ENCODE peak calls at places on chromosomes 4 and X, in six cellular contexts. One of them, this sample, is unnamed.

GRCh38 chr4:171947389-171947788 is 134.2 kb downstream of the GALNTL6 start:
- DNase-seq in activated gamma-delta T cell treated with Interleukin-2 at 50 U/mL for 16 hours: no peak
- DNase-seq in WTC11: no peak
- DNase-seq in AG08396: no peak
- DNase-seq in RWPE2: no peak
- DNase-seq in fibroblast of mammary gland: no peak
- DNase-seq in this sample: no peak

GRCh38 chr4:145863191-145863590 is 75.4 kb downstream of the ZNF827 start:
- DNase-seq in activated gamma-delta T cell treated with Interleukin-2 at 50 U/mL for 16 hours: no peak
- DNase-seq in WTC11: no peak
- DNase-seq in AG08396: no peak
- DNase-seq in RWPE2: no peak
- DNase-seq in fibroblast of mammary gland: no peak
- DNase-seq in this sample: no peak

GRCh38 chr4:6909970-6910339 is 329 bp downstream of the TBC1D14 start:
- DNase-seq in activated gamma-delta T cell treated with Interleukin-2 at 50 U/mL for 16 hours: peak
- DNase-seq in WTC11: no peak
- DNase-seq in AG08396: no peak
- DNase-seq in RWPE2: no peak
- DNase-seq in fibroblast of mammary gland: no peak
- DNase-seq in this sample: peak

GRCh38 chr4:87745058-87745842 is 54.1 kb upstream of the IBSP start:
- DNase-seq in activated gamma-delta T cell treated with Interleukin-2 at 50 U/mL for 16 hours: no peak
- DNase-seq in WTC11: peak
- DNase-seq in AG08396: no peak
- DNase-seq in RWPE2: no peak
- DNase-seq in fibroblast of mammary gland: no peak
- DNase-seq in this sample: no peak

GRCh38 chr4:89587364-89587763 is 249.6 kb downstream of the SNCA start:
- DNase-seq in activated gamma-delta T cell treated with Interleukin-2 at 50 U/mL for 16 hours: no peak
- DNase-seq in WTC11: no peak
- DNase-seq in AG08396: no peak
- DNase-seq in RWPE2: no peak
- DNase-seq in fibroblast of mammary gland: no peak
- DNase-seq in this sample: no peak

GRCh38 chrX:47707031-47707780 is 48.2 kb upstream of the UXT start:
- DNase-seq in activated gamma-delta T cell treated with Interleukin-2 at 50 U/mL for 16 hours: no peak
- DNase-seq in WTC11: no peak
- DNase-seq in AG08396: no peak
- DNase-seq in RWPE2: no peak
- DNase-seq in fibroblast of mammary gland: peak
- DNase-seq in this sample: no peak

GRCh38 chr4:107857741-107858140 is 33.0 kb downstream of the SGMS2 start:
- DNase-seq in activated gamma-delta T cell treated with Interleukin-2 at 50 U/mL for 16 hours: no peak
- DNase-seq in WTC11: peak
- DNase-seq in AG08396: no peak
- DNase-seq in RWPE2: no peak
- DNase-seq in fibroblast of mammary gland: no peak
- DNase-seq in this sample: no peak

GRCh38 chr4:85092536-85092935 is 126.0 kb upstream of the WDFY3 start:
- DNase-seq in activated gamma-delta T cell treated with Interleukin-2 at 50 U/mL for 16 hours: no peak
- DNase-seq in WTC11: no peak
- DNase-seq in AG08396: no peak
- DNase-seq in RWPE2: no peak
- DNase-seq in fibroblast of mammary gland: no peak
- DNase-seq in this sample: no peak

GRCh38 chrX:107627792-107628661 is at the start of gene PRPS1:
- DNase-seq in activated gamma-delta T cell treated with Interleukin-2 at 50 U/mL for 16 hours: peak
- DNase-seq in WTC11: peak
- DNase-seq in AG08396: peak
- DNase-seq in RWPE2: peak
- DNase-seq in fibroblast of mammary gland: peak
- DNase-seq in this sample: peak

GRCh38 chr4:152356428-152357034 is 179.4 kb downstream of the FBXW7 start:
- DNase-seq in activated gamma-delta T cell treated with Interleukin-2 at 50 U/mL for 16 hours: no peak
- DNase-seq in WTC11: no peak
- DNase-seq in AG08396: no peak
- DNase-seq in RWPE2: no peak
- DNase-seq in fibroblast of mammary gland: peak
- DNase-seq in this sample: no peak

GRCh38 chr4:21413807-21414370 is 534.7 kb downstream of the KCNIP4 start:
- DNase-seq in activated gamma-delta T cell treated with Interleukin-2 at 50 U/mL for 16 hours: no peak
- DNase-seq in WTC11: no peak
- DNase-seq in AG08396: no peak
- DNase-seq in RWPE2: no peak
- DNase-seq in fibroblast of mammary gland: no peak
- DNase-seq in this sample: no peak

GRCh38 chr4:183989471-183989870 is 84.4 kb downstream of the STOX2 start:
- DNase-seq in activated gamma-delta T cell treated with Interleukin-2 at 50 U/mL for 16 hours: no peak
- DNase-seq in WTC11: no peak
- DNase-seq in AG08396: no peak
- DNase-seq in RWPE2: no peak
- DNase-seq in fibroblast of mammary gland: peak
- DNase-seq in this sample: no peak

GRCh38 chrX:97705936-97706335 is 822.2 kb downstream of the RPA4 start:
- DNase-seq in activated gamma-delta T cell treated with Interleukin-2 at 50 U/mL for 16 hours: no peak
- DNase-seq in WTC11: no peak
- DNase-seq in AG08396: peak
- DNase-seq in RWPE2: no peak
- DNase-seq in fibroblast of mammary gland: no peak
- DNase-seq in this sample: no peak

GRCh38 chrX:123422875-123423274 is 238.8 kb downstream of the GRIA3 start:
- DNase-seq in activated gamma-delta T cell treated with Interleukin-2 at 50 U/mL for 16 hours: no peak
- DNase-seq in WTC11: peak
- DNase-seq in AG08396: peak
- DNase-seq in RWPE2: no peak
- DNase-seq in fibroblast of mammary gland: peak
- DNase-seq in this sample: peak

GRCh38 chr4:109434007-109434792 is 585 bp downstream of the SEC24B start:
- DNase-seq in activated gamma-delta T cell treated with Interleukin-2 at 50 U/mL for 16 hours: peak
- DNase-seq in WTC11: peak
- DNase-seq in AG08396: peak
- DNase-seq in RWPE2: no peak
- DNase-seq in fibroblast of mammary gland: peak
- DNase-seq in this sample: peak

GRCh38 chrX:1468250-1468772 is 15.6 kb upstream of the ASMTL start:
- DNase-seq in activated gamma-delta T cell treated with Interleukin-2 at 50 U/mL for 16 hours: peak
- DNase-seq in WTC11: no peak
- DNase-seq in AG08396: no peak
- DNase-seq in RWPE2: no peak
- DNase-seq in fibroblast of mammary gland: peak
- DNase-seq in this sample: no peak

GRCh38 chrX:23513121-23513520 is 154.2 kb upstream of the PRDX4 start:
- DNase-seq in activated gamma-delta T cell treated with Interleukin-2 at 50 U/mL for 16 hours: no peak
- DNase-seq in WTC11: no peak
- DNase-seq in AG08396: no peak
- DNase-seq in RWPE2: no peak
- DNase-seq in fibroblast of mammary gland: no peak
- DNase-seq in this sample: no peak

GRCh38 chr4:188175288-188175687 is 36.0 kb downstream of the TRIML1 start:
- DNase-seq in activated gamma-delta T cell treated with Interleukin-2 at 50 U/mL for 16 hours: no peak
- DNase-seq in WTC11: no peak
- DNase-seq in AG08396: no peak
- DNase-seq in RWPE2: no peak
- DNase-seq in fibroblast of mammary gland: no peak
- DNase-seq in this sample: no peak

GRCh38 chrX:153832732-153833131 is 2.4 kb upstream of the PDZD4 start:
- DNase-seq in activated gamma-delta T cell treated with Interleukin-2 at 50 U/mL for 16 hours: no peak
- DNase-seq in WTC11: no peak
- DNase-seq in AG08396: no peak
- DNase-seq in RWPE2: no peak
- DNase-seq in fibroblast of mammary gland: no peak
- DNase-seq in this sample: no peak

GRCh38 chrX:104565791-104566687 is at the start of gene IL1RAPL2:
- DNase-seq in activated gamma-delta T cell treated with Interleukin-2 at 50 U/mL for 16 hours: no peak
- DNase-seq in WTC11: peak
- DNase-seq in AG08396: no peak
- DNase-seq in RWPE2: no peak
- DNase-seq in fibroblast of mammary gland: peak
- DNase-seq in this sample: peak

GRCh38 chr4:86720508-86721068 is 126.5 kb downstream of the PTPN13 start:
- DNase-seq in activated gamma-delta T cell treated with Interleukin-2 at 50 U/mL for 16 hours: no peak
- DNase-seq in WTC11: no peak
- DNase-seq in AG08396: no peak
- DNase-seq in RWPE2: no peak
- DNase-seq in fibroblast of mammary gland: peak
- DNase-seq in this sample: no peak

GRCh38 chr4:185293202-185293601 is 83.8 kb downstream of the SNX25 start:
- DNase-seq in activated gamma-delta T cell treated with Interleukin-2 at 50 U/mL for 16 hours: no peak
- DNase-seq in WTC11: no peak
- DNase-seq in AG08396: no peak
- DNase-seq in RWPE2: no peak
- DNase-seq in fibroblast of mammary gland: no peak
- DNase-seq in this sample: no peak

GRCh38 chrX:40151211-40152172 is 53.7 kb upstream of the BCOR start:
- DNase-seq in activated gamma-delta T cell treated with Interleukin-2 at 50 U/mL for 16 hours: no peak
- DNase-seq in WTC11: peak
- DNase-seq in AG08396: peak
- DNase-seq in RWPE2: no peak
- DNase-seq in fibroblast of mammary gland: no peak
- DNase-seq in this sample: peak

GRCh38 chr4:103150677-103151076 is 47.5 kb downstream of the CENPE start:
- DNase-seq in activated gamma-delta T cell treated with Interleukin-2 at 50 U/mL for 16 hours: no peak
- DNase-seq in WTC11: no peak
- DNase-seq in AG08396: peak
- DNase-seq in RWPE2: no peak
- DNase-seq in fibroblast of mammary gland: peak
- DNase-seq in this sample: no peak

GRCh38 chrX:153687121-153688039 is at the start of gene SLC6A8:
- DNase-seq in activated gamma-delta T cell treated with Interleukin-2 at 50 U/mL for 16 hours: peak
- DNase-seq in WTC11: peak
- DNase-seq in AG08396: peak
- DNase-seq in RWPE2: no peak
- DNase-seq in fibroblast of mammary gland: peak
- DNase-seq in this sample: peak

GRCh38 chrX:119343856-119344255 is 55.3 kb upstream of the SLC25A43 start:
- DNase-seq in activated gamma-delta T cell treated with Interleukin-2 at 50 U/mL for 16 hours: no peak
- DNase-seq in WTC11: no peak
- DNase-seq in AG08396: no peak
- DNase-seq in RWPE2: no peak
- DNase-seq in fibroblast of mammary gland: no peak
- DNase-seq in this sample: no peak

GRCh38 chrX:107805179-107805578 is 20.5 kb upstream of the MID2 start:
- DNase-seq in activated gamma-delta T cell treated with Interleukin-2 at 50 U/mL for 16 hours: no peak
- DNase-seq in WTC11: no peak
- DNase-seq in AG08396: no peak
- DNase-seq in RWPE2: no peak
- DNase-seq in fibroblast of mammary gland: no peak
- DNase-seq in this sample: no peak

GRCh38 chr4:189090174-189090814 is 850.4 kb upstream of the FRG1 start:
- DNase-seq in activated gamma-delta T cell treated with Interleukin-2 at 50 U/mL for 16 hours: no peak
- DNase-seq in WTC11: peak
- DNase-seq in AG08396: peak
- DNase-seq in RWPE2: no peak
- DNase-seq in fibroblast of mammary gland: peak
- DNase-seq in this sample: peak

GRCh38 chr4:148515248-148515647 is 73.0 kb upstream of the NR3C2 start:
- DNase-seq in activated gamma-delta T cell treated with Interleukin-2 at 50 U/mL for 16 hours: no peak
- DNase-seq in WTC11: no peak
- DNase-seq in AG08396: peak
- DNase-seq in RWPE2: no peak
- DNase-seq in fibroblast of mammary gland: peak
- DNase-seq in this sample: no peak

GRCh38 chr4:5021546-5021945 is 2.3 kb upstream of the CYTL1 start:
- DNase-seq in activated gamma-delta T cell treated with Interleukin-2 at 50 U/mL for 16 hours: no peak
- DNase-seq in WTC11: no peak
- DNase-seq in AG08396: no peak
- DNase-seq in RWPE2: no peak
- DNase-seq in fibroblast of mammary gland: no peak
- DNase-seq in this sample: no peak